ENCODE peak calls at places on chromosomes 11 and 22, in five cellular contexts. One of them, this sample, is unnamed.
A peak's percentile ranks its signal among the peaks of the same experiment; 100 is the strongest.

GRCh38 chr11:112735470-112735869 is 225.8 kb upstream of the NCAM1 start:
- DNase-seq in H1: no peak
- DNase-seq in HCT116: no peak
- DNase-seq in HepG2: no peak
- DNase-seq in K562: no peak
- DNase-seq in this sample: no peak

GRCh38 chr11:96000064-96000463 is 76.2 kb upstream of the MTMR2 start:
- DNase-seq in H1: no peak
- DNase-seq in HCT116: no peak
- DNase-seq in HepG2: no peak
- DNase-seq in K562: no peak
- DNase-seq in this sample: no peak

GRCh38 chr11:94737171-94737611 is 31.0 kb upstream of the AMOTL1 start:
- DNase-seq in H1: no peak
- DNase-seq in HCT116: no peak
- DNase-seq in HepG2: peak; percentile 11
- DNase-seq in K562: no peak
- DNase-seq in this sample: no peak

GRCh38 chr11:69819541-69820070 is 390 bp upstream of the FGF3 start:
- DNase-seq in H1: no peak
- DNase-seq in HCT116: no peak
- DNase-seq in HepG2: no peak
- DNase-seq in K562: no peak
- DNase-seq in this sample: no peak

GRCh38 chr22:48649031-48649430 is 1178.6 kb downstream of the BRD1 start:
- DNase-seq in H1: no peak
- DNase-seq in HCT116: no peak
- DNase-seq in HepG2: no peak
- DNase-seq in K562: no peak
- DNase-seq in this sample: no peak

GRCh38 chr11:75164318-75164827 is 13.5 kb downstream of the SLCO2B1 start:
- DNase-seq in H1: no peak
- DNase-seq in HCT116: no peak
- DNase-seq in HepG2: peak; percentile 47
- DNase-seq in K562: no peak
- DNase-seq in this sample: no peak

GRCh38 chr11:70656293-70656692 is 258.0 kb downstream of the CTTN start:
- DNase-seq in H1: no peak
- DNase-seq in HCT116: no peak
- DNase-seq in HepG2: peak; percentile 12
- DNase-seq in K562: no peak
- DNase-seq in this sample: no peak

GRCh38 chr11:72378704-72379383 is 55.5 kb downstream of the CLPB start:
- DNase-seq in H1: no peak
- DNase-seq in HCT116: no peak
- DNase-seq in HepG2: no peak
- DNase-seq in K562: no peak
- DNase-seq in this sample: no peak

DNA sequence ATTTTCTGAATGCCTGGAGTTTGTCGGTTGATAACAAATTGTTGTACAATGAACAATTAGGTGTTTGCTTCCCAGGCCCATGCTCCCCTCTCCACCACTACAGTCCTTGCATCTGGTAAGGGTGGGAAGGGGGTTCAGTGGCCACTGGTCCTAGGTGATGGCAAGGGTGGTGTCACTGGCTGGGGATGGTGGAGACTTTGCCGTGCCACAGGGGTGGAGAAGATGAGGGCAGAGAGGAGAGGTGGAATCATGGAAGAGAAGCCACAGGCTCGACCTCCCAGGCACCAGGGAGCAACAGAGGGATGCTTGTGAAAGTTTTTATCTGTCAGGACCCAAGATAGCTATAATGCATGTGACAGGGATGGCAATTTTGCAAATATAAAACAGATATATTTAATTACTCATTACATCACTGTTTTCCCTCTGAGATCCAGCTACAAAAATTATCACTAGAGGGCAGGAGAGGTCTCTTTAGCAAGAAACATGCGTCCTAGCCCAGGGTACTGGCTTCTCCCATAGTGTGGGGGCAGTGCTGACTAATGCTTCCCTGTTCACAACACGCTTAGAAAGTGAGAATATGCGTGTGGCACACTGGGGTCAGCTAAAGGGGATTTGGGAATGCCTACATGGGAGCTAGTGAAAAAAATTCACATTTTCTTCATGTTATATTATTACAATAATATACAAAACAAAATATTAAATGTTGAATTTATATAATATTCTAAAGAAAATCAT is 49.0 kb upstream of the AMPD3 start:
- DNase-seq in H1: peak; percentile 31
- DNase-seq in HCT116: peak; percentile 87
- DNase-seq in HepG2: peak; percentile 80
- DNase-seq in K562: peak; percentile 79
- DNase-seq in this sample: peak; percentile 90
- TF ChIP-seq POLR2AphosphoS5 in H1: no peak
- TF ChIP-seq POLR2AphosphoS5 in HCT116: no peak
- TF ChIP-seq POLR2AphosphoS5 in HepG2: no peak
- TF ChIP-seq POLR2AphosphoS5 in K562: no peak
- TF ChIP-seq POLR2AphosphoS5 in this sample: peak; percentile 21

GRCh38 chr22:31625661-31626426 is 36.2 kb downstream of the PISD start:
- DNase-seq in H1: no peak
- DNase-seq in HCT116: no peak
- DNase-seq in HepG2: no peak
- DNase-seq in K562: peak; percentile 59
- DNase-seq in this sample: no peak
- TF ChIP-seq EZH2 in H1: no peak
- TF ChIP-seq EZH2 in HCT116: no peak
- TF ChIP-seq EZH2 in HepG2: no peak
- TF ChIP-seq EZH2 in K562: no peak
- TF ChIP-seq EZH2 in this sample: no peak

GRCh38 chr22:40300884-40301672 is 45.2 kb upstream of the ADSL start:
- DNase-seq in H1: no peak
- DNase-seq in HCT116: no peak
- DNase-seq in HepG2: no peak
- DNase-seq in K562: no peak
- DNase-seq in this sample: no peak
- TF ChIP-seq POLR2AphosphoS5 in H1: no peak
- TF ChIP-seq POLR2AphosphoS5 in HCT116: no peak
- TF ChIP-seq POLR2AphosphoS5 in HepG2: no peak
- TF ChIP-seq POLR2AphosphoS5 in K562: no peak
- TF ChIP-seq POLR2AphosphoS5 in this sample: no peak

DNA sequence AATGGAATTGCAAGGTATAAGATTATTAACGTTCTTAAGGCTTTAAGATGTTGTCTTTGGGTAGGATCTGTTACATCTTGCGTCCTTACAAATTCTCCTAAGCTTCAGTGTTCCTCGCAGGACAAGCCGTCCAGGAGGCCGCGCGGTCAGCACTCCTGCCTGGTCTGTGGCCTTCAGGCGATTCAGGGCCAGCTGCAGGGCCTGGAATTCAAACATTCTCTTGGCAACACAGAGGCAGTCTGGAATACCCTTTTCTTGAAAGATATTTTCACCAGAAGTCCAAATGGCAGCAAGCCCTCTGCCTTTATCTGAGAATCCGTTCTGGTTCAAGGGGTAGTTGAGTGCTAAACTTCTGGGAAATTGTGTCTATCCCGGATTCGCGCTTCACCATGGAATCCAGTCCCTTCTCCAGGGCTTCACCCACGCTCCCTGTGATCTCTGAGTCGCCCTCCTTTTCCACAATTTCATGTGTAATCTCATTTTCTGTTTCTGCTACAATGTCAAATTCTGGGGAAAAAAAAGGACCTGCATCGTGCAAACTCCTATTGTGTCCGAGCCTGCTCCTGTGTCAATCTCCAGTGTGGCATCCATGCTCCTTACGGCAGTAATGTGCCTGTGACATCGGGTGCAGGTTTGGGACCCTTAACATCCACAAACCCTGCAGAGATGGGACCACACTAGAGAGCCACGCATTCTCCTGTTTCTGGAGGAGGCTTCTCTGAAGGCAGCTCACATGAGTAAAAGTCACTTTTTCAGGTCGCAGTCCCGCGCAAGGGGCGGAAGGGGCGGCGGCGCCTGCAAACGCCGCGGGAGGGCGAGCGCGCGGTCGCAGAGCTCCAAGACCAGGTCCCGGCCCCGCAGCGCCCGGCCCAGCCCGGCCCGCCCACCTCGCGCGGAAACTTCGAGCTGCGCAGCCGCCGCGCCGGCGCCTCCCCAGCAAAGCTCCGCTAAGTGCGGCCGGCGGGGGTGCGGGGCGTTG is 25.3 kb upstream of the SORL1 start:
- DNase-seq in H1: no peak
- DNase-seq in HCT116: peak; percentile 12
- DNase-seq in HepG2: no peak
- DNase-seq in K562: peak; percentile 25
- DNase-seq in this sample: no peak
- TF ChIP-seq EZH2 in H1: no peak
- TF ChIP-seq EZH2 in HCT116: no peak
- TF ChIP-seq EZH2 in HepG2: no peak
- TF ChIP-seq EZH2 in K562: no peak
- TF ChIP-seq EZH2 in this sample: peak; percentile 42

GRCh38 chr11:118657709-118658108 is 21.7 kb downstream of the TREH start:
- DNase-seq in H1: no peak
- DNase-seq in HCT116: no peak
- DNase-seq in HepG2: no peak
- DNase-seq in K562: no peak
- DNase-seq in this sample: no peak

GRCh38 chr11:118660646-118661424 is 18.6 kb downstream of the TREH start:
- DNase-seq in H1: no peak
- DNase-seq in HCT116: no peak
- DNase-seq in HepG2: peak; percentile 24
- DNase-seq in K562: no peak
- DNase-seq in this sample: no peak

GRCh38 chr11:118658372-118659313 is 20.8 kb downstream of the TREH start:
- DNase-seq in H1: no peak
- DNase-seq in HCT116: no peak
- DNase-seq in HepG2: no peak
- DNase-seq in K562: no peak
- DNase-seq in this sample: no peak

GRCh38 chr11:118659956-118660645 is 19.3 kb downstream of the TREH start:
- DNase-seq in H1: no peak
- DNase-seq in HCT116: no peak
- DNase-seq in HepG2: no peak
- DNase-seq in K562: no peak
- DNase-seq in this sample: no peak

GRCh38 chr11:118659314-118659939 is 20.0 kb downstream of the TREH start:
- DNase-seq in H1: peak; percentile 88
- DNase-seq in HCT116: peak; percentile 65
- DNase-seq in HepG2: peak; percentile 82
- DNase-seq in K562: peak; percentile 97
- DNase-seq in this sample: peak; percentile 24
- TF ChIP-seq POLR2AphosphoS5 in H1: peak; percentile 72
- TF ChIP-seq POLR2AphosphoS5 in HCT116: peak; percentile 28
- TF ChIP-seq POLR2AphosphoS5 in HepG2: no peak
- TF ChIP-seq POLR2AphosphoS5 in K562: no peak
- TF ChIP-seq POLR2AphosphoS5 in this sample: no peak

This sample was measured in SK-N-MC.